ENCODE peak calls at places on chromosomes 7 and 10, in ten cellular contexts. Z is cardiac muscle cell; J is GM12878; K is hepatocyte; R is left lung; A is naive thymus-derived CD4-positive, alpha-beta T cell; H is DND-41; B is spleen; V is fibroblast of lung; S is tibial artery. M is an unnamed sample. For H3K4me1 and H3K27me3, the result is how much of the 10 kb centered on the place peaks cover.

GRCh38 chr7:79506481-79506880 is 53.0 kb upstream of the MAGI2 start:
- DNase-seq in B (no peak), A (no peak), V (peak), R (no peak), S (no peak), H (no peak), K (peak), J (no peak), Z (peak), M (no peak)

GRCh38 chr10:60148266-60148840 is 241.3 kb downstream of the ANK3 start:
- DNase-seq in R (no peak), S (no peak), Z (no peak), B (no peak), A (no peak), V (peak), J (no peak), H (no peak), K (peak), M (no peak)

GRCh38 chr10:91559750-91560149 is 73.1 kb downstream of the PPP1R3C start:
- DNase-seq in S (no peak), A (no peak), V (no peak), H (no peak), B (no peak), Z (no peak), R (no peak), J (no peak), K (no peak), M (no peak)

GRCh38 chr7:29408841-29409243 is 154.8 kb upstream of the PRR15 start:
- DNase-seq in B (no peak), Z (peak), R (no peak), A (peak), J (peak), V (peak), H (peak), S (no peak), K (peak), M (no peak)

GRCh38 chr7:116621649-116622048 is 50.3 kb upstream of the MET start:
- DNase-seq in V (no peak), R (no peak), S (no peak), Z (no peak), J (no peak), H (no peak), A (no peak), K (no peak), B (no peak), M (no peak)

GRCh38 chr7:69412331-69413146 is 185.7 kb upstream of the AUTS2 start:
- DNase-seq in V (peak), K (peak), Z (no peak), H (peak), R (no peak), J (no peak), B (peak), A (peak), S (peak), M (no peak)

GRCh38 chr10:5400843-5401242 is 3.8 kb downstream of the TUBAL3 start:
- DNase-seq in Z (no peak), J (no peak), B (no peak), H (no peak), S (no peak), R (no peak), V (no peak), A (no peak), K (no peak), M (no peak)

GRCh38 chr7:12031638-12032037 is 179.5 kb upstream of the TMEM106B start:
- DNase-seq in R (no peak), J (no peak), H (no peak), V (peak), K (peak), B (no peak), S (no peak), Z (no peak), A (no peak), M (no peak)

GRCh38 chr10:44034946-44035345 is 350.0 kb downstream of the CXCL12 start:
- DNase-seq in R (no peak), Z (no peak), H (no peak), B (no peak), A (no peak), J (no peak), S (no peak), V (no peak), K (no peak), M (no peak)

DNA sequence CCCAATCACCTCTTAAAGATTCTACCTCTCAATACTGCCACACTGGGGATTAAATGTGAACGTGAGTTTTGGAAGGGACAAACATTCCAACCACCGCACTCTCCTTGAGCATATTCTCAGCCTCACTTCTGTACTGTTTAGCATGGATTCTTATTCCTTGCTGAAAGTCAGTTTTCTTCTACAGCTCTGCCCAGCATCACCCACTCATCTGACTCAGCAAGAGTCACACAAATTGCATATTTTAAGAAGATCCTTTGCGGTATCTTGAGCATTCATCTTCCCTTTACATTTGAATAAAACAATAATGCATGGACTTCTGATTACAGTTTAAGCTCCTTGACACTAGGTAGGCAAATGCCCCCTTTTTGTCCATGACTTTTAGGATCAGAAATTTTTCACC is 251.6 kb upstream of the MKLN1 start:
- DNase-seq in J (no peak), Z (no peak), H (no peak), R (no peak), B (no peak), K (no peak), V (peak), A (no peak), S (no peak), M (no peak)
- H3K4me1 ChIP-seq in J (under half), Z (under half), H (under half), R (under half), B (half or more), K (under half), V (under half), A (half or more), S (under half), M (half or more)

GRCh38 chr10:88077977-88078376 is 214.6 kb downstream of the PTEN start:
- DNase-seq in A (no peak), J (no peak), B (no peak), V (peak), K (no peak), S (no peak), Z (no peak), R (no peak), H (no peak), M (no peak)

GRCh38 chr10:88082806-88083596 is 219.6 kb downstream of the PTEN start:
- DNase-seq in K (no peak), J (no peak), R (no peak), S (no peak), B (no peak), A (no peak), Z (no peak), V (no peak), H (no peak), M (no peak)

GRCh38 chr10:88081457-88082054 is 218.1 kb downstream of the PTEN start:
- DNase-seq in V (no peak), J (no peak), B (no peak), H (no peak), K (no peak), S (no peak), R (no peak), Z (no peak), A (no peak), M (no peak)

GRCh38 chr10:88082391-88082790 is 219.0 kb downstream of the PTEN start:
- DNase-seq in H (no peak), Z (no peak), B (no peak), K (no peak), V (no peak), S (no peak), J (no peak), R (no peak), A (no peak), M (no peak)

GRCh38 chr10:88080213-88080612 is 216.8 kb downstream of the PTEN start:
- DNase-seq in A (no peak), R (no peak), H (no peak), S (no peak), K (peak), B (no peak), Z (peak), J (no peak), V (peak), M (no peak)
- H3K27me3 ChIP-seq in A (under half), R (under half), H (under half), S (under half), K (under half), B (under half), Z (under half), J (under half), V (under half), M (under half)

GRCh38 chr10:77263700-77264099 is 373.9 kb downstream of the KCNMA1 start:
- DNase-seq in B (no peak), H (no peak), Z (no peak), S (no peak), J (no peak), R (no peak), V (no peak), K (no peak), A (no peak), M (no peak)
- H3K4me1 ChIP-seq in B (under half), H (under half), Z (under half), S (under half), J (under half), R (under half), V (under half), K (under half), A (under half), M (under half)

DNA sequence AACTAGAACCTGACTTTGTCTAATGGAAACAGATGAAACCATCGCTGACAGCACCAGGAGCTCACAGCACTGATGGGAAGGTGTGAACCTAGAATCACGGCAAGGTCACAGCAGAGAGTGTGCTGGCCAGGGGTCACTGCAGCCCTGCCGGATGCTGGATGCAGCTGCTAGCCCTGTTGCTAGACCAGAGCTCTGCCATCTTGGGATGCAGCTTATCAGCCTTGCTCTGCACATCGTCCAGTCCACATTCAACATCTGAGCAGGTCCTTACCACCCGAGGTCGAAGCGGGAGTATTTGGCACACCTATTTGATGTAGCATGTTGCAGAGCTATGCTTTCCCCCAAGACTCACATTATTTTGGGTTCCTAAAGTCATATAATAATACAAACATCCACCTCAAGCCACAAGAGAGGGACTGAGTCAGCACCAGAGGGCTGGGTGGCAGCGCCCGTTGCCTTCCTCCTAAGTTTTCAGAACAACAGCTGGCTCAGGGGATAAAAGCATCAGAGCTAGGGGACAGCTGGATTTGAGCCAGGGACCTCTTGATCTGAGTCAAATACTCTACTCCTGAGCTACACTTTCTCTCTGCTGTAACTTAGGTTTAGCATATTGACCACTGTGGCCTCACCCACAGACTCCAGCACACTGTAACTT is 135.3 kb downstream of the ZNF467 start:
- DNase-seq in Z (no peak), V (no peak), K (no peak), A (no peak), H (no peak), R (no peak), S (no peak), B (no peak), J (no peak), M (no peak)
- H3K27me3 ChIP-seq in Z (under half), V (under half), K (under half), A (under half), H (under half), R (under half), S (under half), B (under half), J (under half), M (under half)

GRCh38 chr7:130908345-130909160 is 174.5 kb upstream of the KLF14 start:
- DNase-seq in S (no peak), K (no peak), J (no peak), H (no peak), B (no peak), A (no peak), R (no peak), Z (no peak), V (no peak), M (no peak)
- H3K4me1 ChIP-seq in S (under half), K (under half), J (under half), H (under half), B (half or more), A (under half), R (under half), Z (under half), V (under half), M (under half)

GRCh38 chr7:99843808-99844207 is 16.0 kb downstream of the CYP3A43 start:
- DNase-seq in R (no peak), K (no peak), J (no peak), S (no peak), H (no peak), V (peak), Z (no peak), A (no peak), B (no peak), M (no peak)
- H3K27me3 ChIP-seq in R (under half), K (under half), J (under half), S (under half), H (under half), V (under half), Z (under half), A (under half), B (under half), M (under half)

GRCh38 chr10:71338728-71339495 is 19.9 kb downstream of the SLC29A3 start:
- DNase-seq in A (no peak), J (no peak), K (peak), B (no peak), R (no peak), H (no peak), Z (peak), S (no peak), V (no peak), M (no peak)

GRCh38 chr10:71339796-71340589 is 20.9 kb downstream of the SLC29A3 start:
- DNase-seq in B (no peak), R (no peak), H (no peak), A (no peak), K (peak), J (no peak), Z (no peak), S (no peak), V (no peak), M (no peak)

GRCh38 chr10:71335173-71335572 is 16.1 kb downstream of the SLC29A3 start:
- DNase-seq in R (no peak), Z (no peak), J (no peak), V (no peak), S (no peak), H (no peak), B (no peak), A (no peak), K (no peak), M (no peak)

GRCh38 chr10:71336632-71337031 is 17.6 kb downstream of the SLC29A3 start:
- DNase-seq in A (no peak), K (no peak), Z (no peak), R (no peak), J (no peak), B (no peak), V (no peak), H (no peak), S (no peak), M (no peak)

DNA sequence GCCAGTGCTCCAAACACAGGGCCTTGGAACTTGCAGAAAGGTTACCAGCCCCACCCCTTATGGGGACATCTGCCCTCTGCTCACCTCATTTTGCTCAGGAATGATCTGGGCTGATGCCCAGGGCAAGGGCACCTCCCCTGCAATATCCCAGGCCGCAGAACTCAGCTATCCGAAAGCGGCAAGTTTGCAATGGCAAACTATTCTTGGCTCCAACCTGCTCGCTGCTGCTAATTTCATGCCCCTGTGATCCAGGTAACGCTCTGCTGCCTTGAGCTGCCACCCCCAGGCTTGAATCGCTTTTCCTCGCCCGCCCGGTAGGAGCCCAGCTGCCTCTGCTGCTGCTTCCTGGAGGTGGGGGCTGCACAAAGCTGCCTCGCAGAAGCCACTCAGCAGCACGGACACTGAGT is 18.2 kb downstream of the SLC29A3 start:
- DNase-seq in V (no peak), H (no peak), R (no peak), S (no peak), A (no peak), Z (no peak), K (no peak), B (no peak), J (no peak), M (no peak)
- H3K4me1 ChIP-seq in V (under half), H (under half), R (under half), S (under half), A (under half), Z (under half), K (half or more), B (under half), J (under half), M (under half)

GRCh38 chr7:78020874-78021249 is 222.3 kb downstream of the PHTF2 start:
- DNase-seq in J (no peak), K (no peak), V (no peak), S (no peak), R (no peak), Z (no peak), A (no peak), B (no peak), H (no peak), M (no peak)
- H3K27me3 ChIP-seq in J (under half), K (under half), V (under half), S (under half), R (under half), Z (under half), A (under half), B (under half), H (under half), M (under half)

DNA sequence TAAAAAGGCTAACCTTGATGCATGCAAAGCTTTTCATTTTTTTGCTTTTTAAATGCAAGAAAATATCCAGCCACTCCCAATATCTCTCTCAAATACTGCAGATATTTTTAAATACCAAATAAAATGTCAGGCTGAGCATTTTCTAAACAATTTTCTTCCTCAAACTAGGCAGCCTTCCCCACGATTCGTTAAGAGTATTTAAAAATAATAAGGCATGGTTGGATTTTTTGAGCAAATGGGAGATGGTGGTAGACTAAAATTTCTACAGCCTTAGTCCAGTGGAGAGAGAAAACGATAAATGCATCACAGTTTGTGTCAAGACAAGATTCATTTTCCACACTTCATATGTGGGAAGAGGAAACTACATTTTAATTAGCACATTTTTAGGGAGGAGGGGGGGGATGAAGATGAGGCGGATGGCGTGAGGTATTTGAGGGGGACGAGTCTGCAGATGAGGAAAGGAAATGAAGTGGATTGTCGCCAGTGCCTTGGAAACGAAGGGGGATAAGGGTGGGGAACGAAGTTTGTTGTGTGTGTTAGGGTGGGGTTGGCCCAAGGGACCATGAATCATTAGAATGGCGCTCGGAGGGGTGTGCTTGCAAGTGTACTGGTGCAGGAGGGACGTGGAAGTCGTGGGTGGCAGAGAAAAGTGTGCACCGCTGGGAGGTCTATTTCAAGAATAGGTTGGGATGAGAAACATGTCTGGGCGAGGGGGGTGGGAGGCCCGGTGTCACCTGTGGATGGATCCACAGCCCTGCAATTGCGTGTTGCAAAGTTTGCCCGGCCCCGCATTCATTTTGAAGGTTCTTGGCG is 1.2 kb upstream of the ADD3 start:
- DNase-seq in R (peak), V (peak), K (peak), J (no peak), Z (peak), H (peak), S (peak), A (no peak), B (no peak), M (no peak)
- H3K4me1 ChIP-seq in R (under half), V (under half), K (under half), J (under half), Z (under half), H (under half), S (under half), A (under half), B (half or more), M (under half)

GRCh38 chr7:22713463-22713862 is 13.5 kb upstream of the IL6 start:
- DNase-seq in H (no peak), Z (no peak), J (no peak), K (no peak), S (no peak), A (no peak), V (no peak), R (no peak), B (no peak), M (no peak)

GRCh38 chr7:22718200-22718711 is 8.7 kb upstream of the IL6 start:
- DNase-seq in A (no peak), K (no peak), B (no peak), V (peak), Z (no peak), S (no peak), R (no peak), J (no peak), H (no peak), M (no peak)

GRCh38 chr7:22712999-22713398 is 14.0 kb upstream of the IL6 start:
- DNase-seq in S (no peak), J (no peak), R (no peak), B (no peak), H (no peak), A (no peak), Z (no peak), K (no peak), V (no peak), M (no peak)

GRCh38 chr7:22717760-22718159 is 9.2 kb upstream of the IL6 start:
- DNase-seq in V (no peak), J (no peak), H (no peak), K (no peak), A (no peak), Z (no peak), R (no peak), B (no peak), S (no peak), M (no peak)

DNA sequence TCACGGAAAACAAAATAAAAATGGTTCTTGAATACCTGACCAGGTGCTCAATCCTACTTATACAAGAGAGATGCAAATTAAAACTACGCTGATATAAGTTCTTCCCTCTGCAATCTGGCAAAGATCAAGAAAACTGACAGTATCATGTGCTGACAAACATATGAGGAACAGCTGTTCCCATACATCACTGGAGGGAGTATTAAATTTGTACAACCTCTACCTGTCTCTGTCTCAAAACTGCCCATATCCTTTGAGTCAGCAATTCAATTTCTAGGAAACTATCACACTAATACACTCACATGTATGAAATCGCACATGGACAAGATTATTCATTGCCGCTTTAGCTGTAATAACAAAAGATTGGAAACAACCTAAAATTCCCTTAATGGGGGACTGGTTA is 11.0 kb upstream of the IL6 start:
- DNase-seq in H (no peak), V (no peak), R (no peak), A (no peak), Z (no peak), K (no peak), J (no peak), S (no peak), B (no peak), M (no peak)
- H3K27me3 ChIP-seq in H (under half), V (under half), R (under half), A (under half), Z (under half), K (under half), J (under half), S (under half), B (under half), M (under half)